ENCODE peak calls at places on chromosomes 6 and 20, in four cellular contexts. Q, S, C and H are unnamed samples.
A peak's percentile ranks its signal among the peaks of the same experiment; 100 is the strongest.

GRCh38 chr20:64037498-64038213 is 1.7 kb downstream of the C20orf204 start:
- DNase-seq in Q (no peak), S (no peak), C (no peak), H (no peak)

GRCh38 chr6:49772296-49772695 is 14.8 kb downstream of the PGK2 start:
- DNase-seq in Q (no peak), S (no peak), C (no peak), H (no peak)

GRCh38 chr6:137316626-137317025 is 97.4 kb upstream of the IFNGR1 start:
- DNase-seq in Q (no peak), S (no peak), C (no peak), H (peak; percentile 52)

GRCh38 chr6:16322666-16323312 is 84.4 kb downstream of the GMPR start:
- DNase-seq in Q (peak; percentile 84), S (peak; percentile 77), C (peak; percentile 72), H (peak; percentile 96)

GRCh38 chr6:85347787-85348186 is 102.1 kb upstream of the NT5E start:
- DNase-seq in Q (no peak), S (no peak), C (no peak), H (no peak)

GRCh38 chr6:34709386-34709785 is 12.8 kb upstream of the ILRUN start:
- DNase-seq in Q (peak; percentile 79), S (no peak), C (no peak), H (peak; percentile 76)

GRCh38 chr6:159701413-159701999 is 8.5 kb upstream of the SOD2 start:
- DNase-seq in Q (no peak), S (no peak), C (no peak), H (peak; percentile 96)

GRCh38 chr20:32452776-32453466 is 94.8 kb downstream of the ASXL1 start:
- DNase-seq in Q (no peak), S (no peak), C (no peak), H (no peak)

GRCh38 chr6:3202999-3203696 is 24.3 kb downstream of the TUBB2B start:
- DNase-seq in Q (no peak), S (no peak), C (no peak), H (peak; percentile 95)

GRCh38 chr20:5041433-5041832 is 40.1 kb upstream of the SLC23A2 start:
- DNase-seq in Q (no peak), S (peak; percentile 10), C (no peak), H (peak; percentile 12)

GRCh38 chr6:12507641-12508040 is 208.9 kb upstream of the PHACTR1 start:
- DNase-seq in Q (no peak), S (no peak), C (no peak), H (no peak)

GRCh38 chr20:35711588-35712209 is 12.5 kb downstream of the ROMO1 start:
- DNase-seq in Q (no peak), S (no peak), C (no peak), H (no peak)